ENCODE peak calls at places on chromosomes 12 and 14, in nine cellular contexts. K, O, W, G, Q, P, J, C and U are unnamed samples.

GRCh38 chr14:52951730-52952481 is 1.1 kb upstream of the FERMT2 start:
- DNase-seq in W (peak; percentile 60), J (peak; percentile 87), Q (no peak), G (peak; percentile 61), O (peak; percentile 83), C (peak; percentile 87), K (peak; percentile 69), P (no peak), U (peak; percentile 25)

GRCh38 chr14:35897616-35898111 is 71.5 kb downstream of the BRMS1L start:
- DNase-seq in O (peak; percentile 18), G (no peak), J (peak; percentile 5), C (no peak), Q (no peak), W (no peak), K (no peak), P (no peak), U (no peak)

GRCh38 chr12:1630827-1631591 is 2.0 kb downstream of the WNT5B start:
- DNase-seq in W (peak; percentile 66), C (peak; percentile 47), O (peak; percentile 55), P (no peak), G (no peak), J (no peak), Q (no peak), K (no peak), U (no peak)

GRCh38 chr12:118098911-118099671 is 4.7 kb downstream of the VSIG10 start:
- DNase-seq in W (no peak), G (no peak), K (no peak), J (no peak), O (no peak), C (no peak), P (no peak), Q (no peak), U (no peak)

GRCh38 chr12:106981781-106982180 is 5.2 kb downstream of the MTERF2 start:
- DNase-seq in P (no peak), Q (no peak), G (no peak), K (no peak), W (no peak), C (peak; percentile 77), J (no peak), O (no peak), U (no peak)

GRCh38 chr14:97456958-97457357 is 659.8 kb downstream of the VRK1 start:
- DNase-seq in C (no peak), O (no peak), J (peak; percentile 16), G (no peak), W (no peak), Q (no peak), P (no peak), K (no peak), U (no peak)

GRCh38 chr14:69490219-69490918 is 5.8 kb downstream of the PLEKHD1 start:
- DNase-seq in K (no peak), J (no peak), P (no peak), G (no peak), O (no peak), C (no peak), W (peak; percentile 6), Q (no peak), U (no peak)

GRCh38 chr14:37599527-37600368 is 4.3 kb downstream of the TTC6 start:
- DNase-seq in J (peak; percentile 63), W (peak; percentile 87), K (no peak), G (no peak), Q (no peak), C (no peak), O (peak; percentile 82), P (no peak), U (no peak)

GRCh38 chr12:7376196-7376595 is 67.8 kb downstream of the CD163L1 start:
- DNase-seq in Q (no peak), G (no peak), O (no peak), P (no peak), C (peak; percentile 10), W (no peak), K (no peak), J (peak; percentile 17), U (no peak)

GRCh38 chr12:122104844-122105243 is 26.3 kb downstream of the MLXIP start:
- DNase-seq in J (no peak), O (no peak), K (no peak), Q (no peak), P (no peak), G (no peak), W (no peak), C (no peak), U (no peak)

GRCh38 chr12:119154435-119154818 is 24.3 kb upstream of the HSPB8 start:
- DNase-seq in J (peak; percentile 6), K (no peak), P (no peak), Q (no peak), G (no peak), C (no peak), O (peak; percentile 97), W (peak; percentile 97), U (no peak)

GRCh38 chr14:75165586-75166391 is 10.6 kb downstream of the TMED10 start:
- DNase-seq in G (peak; percentile 66), P (no peak), C (peak; percentile 73), O (no peak), Q (no peak), W (no peak), J (no peak), K (no peak), U (no peak)

GRCh38 chr12:53484686-53485567 is 14.3 kb downstream of the MAP3K12 start:
- DNase-seq in P (no peak), J (peak; percentile 54), O (no peak), Q (no peak), K (peak; percentile 68), G (peak; percentile 10), W (no peak), C (no peak), U (no peak)

GRCh38 chr12:130286041-130286440 is 51.6 kb upstream of the PIWIL1 start:
- DNase-seq in P (no peak), C (no peak), Q (no peak), O (peak; percentile 17), G (no peak), W (peak; percentile 61), K (no peak), J (no peak), U (no peak)

GRCh38 chr14:73744175-73744867 is 30.1 kb upstream of the PNMA1 start:
- DNase-seq in K (no peak), O (no peak), C (no peak), P (no peak), W (no peak), G (no peak), J (no peak), Q (no peak), U (no peak)

GRCh38 chr12:48786591-48787544 is 2.0 kb downstream of the ADCY6 start:
- DNase-seq in K (no peak), C (peak; percentile 78), J (no peak), W (no peak), O (no peak), P (no peak), G (no peak), Q (peak; percentile 61), U (no peak)
- H3K4me3 ChIP-seq in K (peak overlapping the region; percentile 89), C (peak overlapping the region; percentile 82), J (peak overlapping the region; percentile 99), W (no peak overlapping the region), O (no peak overlapping the region), P (no peak overlapping the region), G (no peak overlapping the region), Q (peak overlapping the region; percentile 83), U (no peak overlapping the region)

DNA sequence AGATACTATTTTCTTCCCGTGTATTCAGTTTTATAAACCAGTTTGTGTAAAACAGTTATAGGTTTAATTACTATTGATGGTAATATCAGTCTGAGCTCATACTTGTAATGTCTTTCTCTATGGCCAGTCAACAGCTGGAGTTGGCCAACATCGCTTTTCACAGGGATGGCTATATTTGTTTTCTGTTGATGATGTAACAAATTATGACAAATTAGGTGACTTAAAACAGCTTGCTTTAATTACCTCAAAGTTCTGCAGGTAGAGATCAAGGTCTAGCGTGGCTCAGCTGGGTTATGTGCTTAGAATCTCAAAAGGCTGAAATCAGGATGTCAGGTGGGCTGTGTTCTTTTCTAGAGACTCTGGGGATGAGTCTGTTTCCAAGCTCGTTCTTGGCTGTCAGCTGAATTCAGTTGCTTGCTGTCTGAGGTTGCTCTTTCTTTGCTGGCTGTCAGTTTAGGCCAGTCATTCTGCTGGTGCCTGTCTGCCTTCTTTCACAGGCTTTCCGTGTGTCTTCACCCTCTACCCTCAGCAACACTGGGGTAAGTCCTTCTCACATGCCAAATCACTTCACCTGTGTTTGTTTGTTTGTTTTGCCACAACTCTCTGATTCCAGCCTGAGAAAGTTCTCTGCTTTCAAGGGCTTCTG is 370.2 kb upstream of the E2F7 start:
- DNase-seq in J (no peak), G (no peak), C (no peak), W (no peak), K (no peak), O (no peak), Q (no peak), P (no peak), U (no peak)
- H3K4me3 ChIP-seq in J (no peak overlapping the region), G (no peak overlapping the region), C (no peak overlapping the region), W (no peak overlapping the region), K (no peak overlapping the region), O (no peak overlapping the region), Q (no peak overlapping the region), P (no peak overlapping the region), U (no peak overlapping the region)

GRCh38 chr12:45974883-45975282 is 15.5 kb downstream of the SCAF11 start:
- DNase-seq in P (no peak), J (no peak), Q (no peak), K (no peak), W (no peak), G (no peak), C (no peak), O (no peak), U (no peak)

GRCh38 chr12:45969084-45969483 is 21.3 kb downstream of the SCAF11 start:
- DNase-seq in O (no peak), K (no peak), P (no peak), W (no peak), C (no peak), G (no peak), Q (no peak), J (no peak), U (no peak)

GRCh38 chr12:45974171-45974719 is 16.1 kb downstream of the SCAF11 start:
- DNase-seq in G (no peak), K (no peak), Q (no peak), J (no peak), P (no peak), C (no peak), W (no peak), O (no peak), U (no peak)

GRCh38 chr12:45975506-45975905 is 14.9 kb downstream of the SCAF11 start:
- DNase-seq in O (no peak), Q (no peak), P (no peak), J (no peak), G (no peak), K (no peak), C (no peak), W (no peak), U (no peak)

GRCh38 chr12:45973526-45973925 is 16.8 kb downstream of the SCAF11 start:
- DNase-seq in J (no peak), P (no peak), G (no peak), K (no peak), W (no peak), Q (no peak), C (no peak), O (no peak), U (no peak)
- H3K4me3 ChIP-seq in J (no peak overlapping the region), P (no peak overlapping the region), G (no peak overlapping the region), K (no peak overlapping the region), W (no peak overlapping the region), Q (no peak overlapping the region), C (no peak overlapping the region), O (no peak overlapping the region), U (no peak overlapping the region)

DNA sequence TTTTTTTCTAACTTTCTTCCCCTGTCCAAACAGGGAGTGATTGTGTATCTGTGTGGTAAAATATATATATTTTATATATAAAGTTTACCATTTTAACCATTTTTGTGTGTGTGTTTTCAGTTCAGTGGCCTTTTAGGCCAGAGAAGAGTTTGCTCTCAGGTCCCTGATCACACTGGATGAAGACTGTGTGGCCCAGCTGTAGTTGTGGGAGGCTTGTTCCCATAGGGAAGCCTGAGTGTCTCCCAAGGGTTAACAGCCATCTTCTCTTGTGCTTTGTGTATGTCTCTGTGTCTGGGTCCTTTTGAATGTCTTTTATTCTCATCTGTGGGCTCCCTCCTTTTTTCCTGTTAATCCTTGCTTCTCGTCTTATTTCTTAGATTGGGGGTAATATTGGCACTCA is 23.4 kb downstream of the CGRRF1 start:
- DNase-seq in K (no peak), O (peak; percentile 41), P (no peak), Q (no peak), C (no peak), J (no peak), G (no peak), W (no peak), U (no peak)
- H3K4me3 ChIP-seq in K (no peak overlapping the region), O (no peak overlapping the region), P (no peak overlapping the region), Q (no peak overlapping the region), C (no peak overlapping the region), J (no peak overlapping the region), G (no peak overlapping the region), W (no peak overlapping the region), U (no peak overlapping the region)